ENCODE peak calls at places on chromosomes 2 and 18, in eight cellular contexts. G is transverse colon; E is fibroblast of lung; I is aorta; K is breast epithelium; Z is naive thymus-derived CD4-positive, alpha-beta T cell; O is CD8-positive, alpha-beta memory T cell; J is psoas muscle. R is an unnamed sample.

GRCh38 chr2:9982248-9982647 is 30.8 kb downstream of the GRHL1 start:
- DNase-seq in G (no peak), E (peak; percentile 95), I (no peak), K (no peak), Z (no peak), O (no peak), J (no peak), R (no peak)

GRCh38 chr18:60446821-60447220 is 74.2 kb upstream of the MC4R start:
- DNase-seq in G (no peak), E (peak; percentile 40), I (no peak), K (no peak), Z (no peak), O (no peak), J (no peak), R (no peak)

GRCh38 chr2:235493402-235493774 is 455 bp upstream of the AGAP1 start:
- DNase-seq in G (no peak), E (peak; percentile 60), I (no peak), K (no peak), Z (no peak), O (no peak), J (no peak), R (peak; percentile 72)

GRCh38 chr2:215847718-215848117 is 165.6 kb downstream of the MREG start:
- DNase-seq in G (no peak), E (no peak), I (no peak), K (no peak), Z (no peak), O (no peak), J (no peak), R (no peak)

GRCh38 chr18:44781890-44782289 is 101.2 kb downstream of the SETBP1 start:
- DNase-seq in G (no peak), E (peak; percentile 77), I (no peak), K (no peak), Z (no peak), O (no peak), J (no peak), R (no peak)

GRCh38 chr2:69073928-69074575 is 61.1 kb downstream of the ANTXR1 start:
- DNase-seq in G (no peak), E (peak; percentile 34), I (no peak), K (no peak), Z (no peak), O (no peak), J (no peak), R (no peak)

GRCh38 chr2:122136071-122136470 is 380.6 kb downstream of the TSN start:
- DNase-seq in G (no peak), E (no peak), I (no peak), K (no peak), Z (no peak), O (no peak), J (no peak), R (no peak)

GRCh38 chr2:105671156-105671555 is 73.6 kb upstream of the NCK2 start:
- DNase-seq in G (no peak), E (peak; percentile 45), I (peak; percentile 86), K (no peak), Z (no peak), O (no peak), J (no peak), R (peak; percentile 65)

GRCh38 chr2:25460261-25460905 is 118.7 kb upstream of the DNMT3A start:
- DNase-seq in G (no peak), E (no peak), I (no peak), K (no peak), Z (no peak), O (no peak), J (no peak), R (no peak)

GRCh38 chr18:25883091-25883490 is 207.3 kb downstream of the SS18 start:
- DNase-seq in G (no peak), E (no peak), I (no peak), K (no peak), Z (no peak), O (no peak), J (no peak), R (no peak)

GRCh38 chr2:239216614-239217273 is 184.1 kb downstream of the HDAC4 start:
- DNase-seq in G (no peak), E (no peak), I (no peak), K (no peak), Z (peak; percentile 58), O (no peak), J (peak; percentile 35), R (no peak)
- H3K4me1 ChIP-seq in G (peaks cover 12% of the 10 kb centered on the region), E (peaks cover 2% of the 10 kb centered on the region), I (no peaks in the 10 kb centered on the region), K (peaks cover under 1% of the 10 kb centered on the region), Z (no peaks in the 10 kb centered on the region), O (peaks cover 36% of the 10 kb centered on the region), J (peaks cover 80% of the 10 kb centered on the region), R (peaks cover 39% of the 10 kb centered on the region)

DNA sequence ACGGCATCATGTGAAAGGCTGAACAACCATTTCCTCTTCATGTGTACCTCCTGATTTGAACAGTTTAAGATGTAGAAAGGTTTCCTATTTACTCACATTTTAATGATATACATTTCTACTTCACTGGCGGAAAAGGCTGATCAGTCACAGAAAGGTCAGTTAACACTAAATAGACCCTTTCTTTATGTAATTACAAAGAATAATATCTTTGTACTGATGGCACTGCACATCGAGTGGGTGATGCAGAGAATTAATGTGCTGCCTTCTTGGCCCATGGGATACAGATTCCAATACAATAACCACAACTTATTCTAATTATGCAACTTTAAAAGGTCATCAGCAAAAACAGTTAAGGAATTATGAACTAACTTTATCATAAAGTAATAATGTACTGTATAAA is 328.5 kb upstream of the KLHL14 start:
- DNase-seq in G (no peak), E (no peak), I (no peak), K (no peak), Z (no peak), O (no peak), J (no peak), R (no peak)
- H3K4me3 ChIP-seq in G (no peak overlapping the region), E (no peak overlapping the region), I (no peak overlapping the region), K (no peak overlapping the region), Z (no peak overlapping the region), O (no peak overlapping the region), J (no peak overlapping the region), R (no peak overlapping the region)

DNA sequence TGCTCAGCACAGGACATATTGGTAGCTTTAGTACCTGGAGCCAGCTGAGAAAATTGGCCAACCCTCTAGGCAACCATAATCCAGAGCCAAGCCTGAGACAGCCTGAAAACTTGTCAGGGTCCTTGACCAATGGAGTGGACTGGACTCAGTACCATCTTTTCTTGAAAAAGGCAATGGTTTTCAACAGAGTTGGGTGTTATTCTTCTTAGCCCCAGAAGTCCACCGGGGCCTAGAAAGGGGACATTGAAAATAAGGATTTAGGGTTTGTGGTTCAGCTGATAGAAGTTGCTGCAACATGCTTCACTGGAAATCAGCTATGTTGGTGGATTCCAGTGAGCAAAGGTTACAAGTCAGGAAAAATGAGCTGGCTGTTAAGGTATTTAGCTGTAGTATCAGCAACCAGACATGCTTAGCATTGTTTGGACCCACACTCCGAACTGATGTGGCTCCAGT is 22.1 kb upstream of the CNOT11 start:
- DNase-seq in G (no peak), E (no peak), I (no peak), K (no peak), Z (no peak), O (no peak), J (no peak), R (no peak)
- H3K9me3 ChIP-seq in G (no peaks in the 10 kb centered on the region), E (no peaks in the 10 kb centered on the region), I (no peaks in the 10 kb centered on the region), K (no peaks in the 10 kb centered on the region), Z (no peaks in the 10 kb centered on the region), O (no peaks in the 10 kb centered on the region), J (no peaks in the 10 kb centered on the region), R (no peaks in the 10 kb centered on the region)

DNA sequence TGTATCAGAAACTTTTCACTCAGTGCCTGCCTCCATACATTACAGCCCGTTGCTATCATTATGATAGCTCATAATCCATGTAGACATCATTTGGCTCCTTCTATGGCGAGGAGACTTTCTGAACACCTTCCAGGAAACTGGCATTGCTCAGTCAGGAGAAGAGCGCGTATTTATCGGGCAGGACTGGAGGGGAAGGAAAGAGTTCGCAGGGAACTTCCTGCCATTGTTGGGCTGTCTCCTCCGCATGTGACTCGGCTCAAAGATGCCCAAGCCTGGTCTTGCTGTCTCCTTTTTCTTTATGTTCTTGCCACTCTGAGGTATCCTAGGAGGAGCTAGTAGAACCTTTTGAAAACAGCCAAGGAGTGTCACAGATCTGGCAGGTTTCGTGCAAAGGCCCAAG is 156.8 kb downstream of the CTIF start:
- DNase-seq in G (no peak), E (no peak), I (peak; percentile 11), K (no peak), Z (no peak), O (no peak), J (no peak), R (no peak)
- H3K4me1 ChIP-seq in G (no peaks in the 10 kb centered on the region), E (peaks cover 4% of the 10 kb centered on the region), I (no peaks in the 10 kb centered on the region), K (no peaks in the 10 kb centered on the region), Z (no peaks in the 10 kb centered on the region), O (no peaks in the 10 kb centered on the region), J (peaks cover 34% of the 10 kb centered on the region), R (peaks cover 19% of the 10 kb centered on the region)

GRCh38 chr18:49025426-49025766 is 74.6 kb upstream of the SMAD7 start:
- DNase-seq in G (no peak), E (no peak), I (no peak), K (no peak), Z (no peak), O (no peak), J (peak; percentile 21), R (no peak)
- H3K4me3 ChIP-seq in G (no peak overlapping the region), E (no peak overlapping the region), I (no peak overlapping the region), K (no peak overlapping the region), Z (no peak overlapping the region), O (no peak overlapping the region), J (no peak overlapping the region), R (no peak overlapping the region)

DNA sequence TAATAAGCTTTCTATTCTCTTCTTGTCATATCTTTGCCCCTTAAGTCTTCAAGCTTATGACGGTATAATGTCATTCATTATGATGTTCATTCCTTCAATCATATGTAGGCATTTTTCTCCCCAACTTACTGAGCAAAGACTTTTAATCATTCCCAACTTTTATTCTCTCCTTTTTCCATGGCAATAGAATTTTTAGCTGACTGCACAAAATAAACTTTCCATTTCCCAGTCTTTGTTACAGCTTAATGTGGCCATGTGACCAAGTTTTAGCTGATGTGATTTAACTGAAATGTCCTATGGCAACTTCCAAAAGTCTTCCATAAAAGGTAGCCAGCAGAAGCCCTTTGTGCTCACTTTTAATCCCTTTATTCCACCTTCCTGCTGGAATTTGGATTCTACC is 152.5 kb downstream of the ANKRD30B start:
- DNase-seq in G (no peak), E (no peak), I (no peak), K (no peak), Z (no peak), O (no peak), J (no peak), R (no peak)
- H3K9me3 ChIP-seq in G (no peaks in the 10 kb centered on the region), E (no peaks in the 10 kb centered on the region), I (peaks cover 2% of the 10 kb centered on the region), K (no peaks in the 10 kb centered on the region), Z (no peaks in the 10 kb centered on the region), O (no peaks in the 10 kb centered on the region), J (no peaks in the 10 kb centered on the region), R (no peaks in the 10 kb centered on the region)

GRCh38 chr2:217105733-217106649 is 246.1 kb upstream of the TNP1 start:
- DNase-seq in G (no peak), E (peak; percentile 87), I (peak; percentile 88), K (no peak), Z (no peak), O (no peak), J (no peak), R (no peak)
- H3K4me1 ChIP-seq in G (no peaks in the 10 kb centered on the region), E (peaks cover 14% of the 10 kb centered on the region), I (no peaks in the 10 kb centered on the region), K (no peaks in the 10 kb centered on the region), Z (no peaks in the 10 kb centered on the region), O (no peaks in the 10 kb centered on the region), J (peaks cover 24% of the 10 kb centered on the region), R (no peaks in the 10 kb centered on the region)